ENCODE peak calls at places on chromosomes 16 and 17, in five cellular contexts. J is pancreas; H is amygdala; Y is GM12891; T is stimulated activated effector memory CD8-positive, alpha-beta T cell treated with anti-CD3 and anti-CD28 coated beads, Interleukin-12 subunit alpha, Interleukin-12 subunit beta, amount 100 ng/mL, for 72 hours. B is an unnamed sample.

GRCh38 chr17:4551796-4552525 is 3.2 kb downstream of the MYBBP1A start:
- DNase-seq in J (peak), H (no peak), Y (no peak), T (no peak), B (no peak)

GRCh38 chr17:39092672-39093250 is 58.7 kb downstream of the PLXDC1 start:
- DNase-seq in J (no peak), H (no peak), Y (no peak), T (no peak), B (no peak)

GRCh38 chr16:68229431-68230175 is 6.3 kb downstream of the ESRP2 start:
- DNase-seq in J (peak), H (peak), Y (peak), T (no peak), B (peak)

GRCh38 chr16:27761816-27762215 is 211.9 kb downstream of the KATNIP start:
- DNase-seq in J (no peak), H (no peak), Y (no peak), T (no peak), B (peak)

GRCh38 chr17:38628441-38628840 is 22.7 kb upstream of the SRCIN1 start:
- DNase-seq in J (no peak), H (no peak), Y (no peak), T (no peak), B (no peak)

GRCh38 chr17:75684924-75685323 is 17.8 kb downstream of the SAP30BP start:
- DNase-seq in J (peak), H (no peak), Y (no peak), T (no peak), B (peak)

GRCh38 chr16:85673529-85674417 is 15.0 kb downstream of the GINS2 start:
- DNase-seq in J (peak), H (peak), Y (no peak), T (no peak), B (no peak)

GRCh38 chr16:78244131-78244899 is 144.9 kb downstream of the WWOX start:
- DNase-seq in J (no peak), H (no peak), Y (no peak), T (no peak), B (peak)

GRCh38 chr16:25371342-25371741 is 113.7 kb upstream of the ZKSCAN2 start:
- DNase-seq in J (no peak), H (no peak), Y (no peak), T (no peak), B (peak)

GRCh38 chr17:54172654-54173316 is 350.1 kb downstream of the KIF2B start:
- DNase-seq in J (no peak), H (no peak), Y (no peak), T (no peak), B (peak)

B was measured in trophoblast cell.